ENCODE peak calls at places on chromosomes 2 and 18, in eight cellular contexts. O, U, Y, J, L, P, S and T are unnamed samples.

GRCh38 chr2:85755122-85756027 is 1.6 kb downstream of the ATOH8 start:
- DNase-seq in O (no peak), U (no peak), Y (no peak), J (no peak), L (peak), P (peak), S (no peak), T (no peak)

GRCh38 chr2:10277293-10278028 is 25.2 kb upstream of the HPCAL1 start:
- DNase-seq in O (no peak), U (no peak), Y (no peak), J (no peak), L (no peak), P (no peak), S (no peak), T (no peak)

GRCh38 chr18:61435064-61435652 is 101.9 kb downstream of the CDH20 start:
- DNase-seq in O (peak), U (peak), Y (no peak), J (no peak), L (peak), P (no peak), S (no peak), T (no peak)

GRCh38 chr2:120606280-120606679 is 129.4 kb upstream of the GLI2 start:
- DNase-seq in O (no peak), U (no peak), Y (no peak), J (no peak), L (no peak), P (no peak), S (no peak), T (no peak)

GRCh38 chr2:37201766-37202165 is 5.5 kb downstream of the CEBPZOS start:
- DNase-seq in O (no peak), U (no peak), Y (no peak), J (no peak), L (no peak), P (no peak), S (no peak), T (peak)

GRCh38 chr2:204691911-204692510 is 146.7 kb downstream of the PARD3B start:
- DNase-seq in O (peak), U (peak), Y (peak), J (no peak), L (peak), P (peak), S (peak), T (no peak)

GRCh38 chr2:229335877-229336346 is 64.8 kb upstream of the PID1 start:
- DNase-seq in O (peak), U (no peak), Y (no peak), J (no peak), L (no peak), P (no peak), S (no peak), T (no peak)

GRCh38 chr2:141417246-141417797 is 713.5 kb downstream of the LRP1B start:
- DNase-seq in O (no peak), U (no peak), Y (no peak), J (no peak), L (no peak), P (no peak), S (no peak), T (no peak)

GRCh38 chr18:63216911-63217311 is 102.7 kb downstream of the BCL2 start:
- DNase-seq in O (no peak), U (no peak), Y (no peak), J (no peak), L (no peak), P (no peak), S (no peak), T (no peak)

GRCh38 chr2:74551942-74552913 is 1.5 kb downstream of the LOXL3 start:
- DNase-seq in O (no peak), U (no peak), Y (no peak), J (no peak), L (no peak), P (no peak), S (no peak), T (no peak)

GRCh38 chr2:1829831-1830230 is 85.5 kb upstream of the PXDN start:
- DNase-seq in O (no peak), U (no peak), Y (no peak), J (no peak), L (no peak), P (no peak), S (no peak), T (no peak)

GRCh38 chr2:28662468-28663095 is 89.0 kb upstream of the PPP1CB start:
- DNase-seq in O (no peak), U (no peak), Y (no peak), J (no peak), L (peak), P (peak), S (no peak), T (no peak)

GRCh38 chr18:75130591-75131274 is 78.2 kb downstream of the PTGR3 start:
- DNase-seq in O (no peak), U (no peak), Y (no peak), J (no peak), L (peak), P (no peak), S (no peak), T (no peak)

GRCh38 chr2:147051814-147052213 is 793.0 kb upstream of the ACVR2A start:
- DNase-seq in O (no peak), U (peak), Y (no peak), J (no peak), L (no peak), P (no peak), S (no peak), T (no peak)

GRCh38 chr2:63122921-63123320 is 72.3 kb downstream of the OTX1 start:
- DNase-seq in O (no peak), U (no peak), Y (no peak), J (no peak), L (no peak), P (no peak), S (no peak), T (no peak)

GRCh38 chr2:128472789-128473174 is 154.1 kb upstream of the HS6ST1 start:
- DNase-seq in O (no peak), U (no peak), Y (no peak), J (no peak), L (peak), P (no peak), S (no peak), T (no peak)

GRCh38 chr2:231715499-231715837 is 7.1 kb downstream of the PTMA start:
- DNase-seq in O (no peak), U (no peak), Y (no peak), J (no peak), L (no peak), P (no peak), S (no peak), T (no peak)

GRCh38 chr2:188746727-188747126 is 227.4 kb upstream of the COL3A1 start:
- DNase-seq in O (no peak), U (peak), Y (no peak), J (no peak), L (peak), P (peak), S (no peak), T (no peak)

GRCh38 chr2:215660687-215661086 is 224.8 kb upstream of the FN1 start:
- DNase-seq in O (no peak), U (peak), Y (no peak), J (no peak), L (peak), P (peak), S (peak), T (no peak)

GRCh38 chr2:232854082-232854481 is 16.0 kb upstream of the SNORC start:
- DNase-seq in O (no peak), U (peak), Y (no peak), J (no peak), L (peak), P (peak), S (peak), T (no peak)

GRCh38 chr2:234512884-234513669 is 16.2 kb upstream of the ARL4C start:
- DNase-seq in O (no peak), U (peak), Y (no peak), J (no peak), L (peak), P (no peak), S (no peak), T (no peak)

GRCh38 chr2:112691761-112692370 is 29.0 kb upstream of the NT5DC4 start:
- DNase-seq in O (no peak), U (peak), Y (no peak), J (no peak), L (no peak), P (peak), S (no peak), T (no peak)

GRCh38 chr2:149858916-149859634 is 271.5 kb upstream of the MMADHC start:
- DNase-seq in O (no peak), U (no peak), Y (no peak), J (no peak), L (peak), P (peak), S (no peak), T (no peak)

GRCh38 chr2:203404996-203405395 is 76.8 kb downstream of the ABI2 start:
- DNase-seq in O (no peak), U (no peak), Y (no peak), J (no peak), L (peak), P (peak), S (peak), T (no peak)

GRCh38 chr2:27307545-27308358 is 493 bp downstream of the UCN start:
- DNase-seq in O (no peak), U (no peak), Y (no peak), J (no peak), L (no peak), P (no peak), S (no peak), T (no peak)

GRCh38 chr2:220165401-220165800 is 538.0 kb downstream of the SLC4A3 start:
- DNase-seq in O (peak), U (no peak), Y (no peak), J (no peak), L (no peak), P (no peak), S (no peak), T (no peak)

GRCh38 chr2:220665108-220665471 is 907.0 kb downstream of the EPHA4 start:
- DNase-seq in O (no peak), U (no peak), Y (no peak), J (no peak), L (no peak), P (no peak), S (no peak), T (no peak)

GRCh38 chr2:230018153-230018552 is 50.6 kb downstream of the SLC16A14 start:
- DNase-seq in O (no peak), U (peak), Y (no peak), J (no peak), L (peak), P (peak), S (no peak), T (no peak)

GRCh38 chr2:158598856-158599517 is 142.2 kb downstream of the PKP4 start:
- DNase-seq in O (peak), U (peak), Y (no peak), J (no peak), L (no peak), P (peak), S (no peak), T (no peak)

GRCh38 chr2:54984476-54984875 is 65.8 kb downstream of the RTN4 start:
- DNase-seq in O (no peak), U (no peak), Y (no peak), J (no peak), L (no peak), P (no peak), S (no peak), T (no peak)